ENCODE peak calls at places on chromosomes 3 and 15, in six cellular contexts. U is endothelial cell; V is stimulated activated CD8-positive, alpha-beta memory T cell treated with anti-CD3 and anti-CD28 coated beads, Interleukin-7, amount 100 ng/mL, for 1 hour; Q is T-helper 17 cell; H is breast epithelium; N is ACHN. M is an unnamed sample.

GRCh38 chr3:65181397-65181871 is 493.6 kb upstream of the ADAMTS9 start:
- DNase-seq in U (no peak), V (no peak), Q (no peak), H (no peak), N (no peak), M (no peak)

GRCh38 chr3:129890125-129890524 is 3.4 kb downstream of the TMCC1 start:
- DNase-seq in U (peak; percentile 12), V (no peak), Q (no peak), H (no peak), N (peak; percentile 5), M (no peak)

GRCh38 chr3:130316164-130316563 is 29.3 kb upstream of the COL6A5 start:
- DNase-seq in U (no peak), V (no peak), Q (no peak), H (no peak), N (no peak), M (no peak)

GRCh38 chr15:74402337-74402839 is 31.4 kb downstream of the SEMA7A start:
- DNase-seq in U (no peak), V (no peak), Q (no peak), H (no peak), N (no peak), M (no peak)

GRCh38 chr3:177346878-177347277 is 149.6 kb upstream of the TBL1XR1 start:
- DNase-seq in U (no peak), V (no peak), Q (no peak), H (no peak), N (no peak), M (no peak)

GRCh38 chr3:193559100-193559499 is 4.4 kb upstream of the ATP13A4 start:
- DNase-seq in U (no peak), V (no peak), Q (no peak), H (no peak), N (no peak), M (no peak)

GRCh38 chr15:45253330-45253729 is 1.3 kb downstream of the SLC28A2 start:
- DNase-seq in U (no peak), V (no peak), Q (no peak), H (no peak), N (peak; percentile 8), M (no peak)

GRCh38 chr15:100923076-100923475 is 3.9 kb downstream of the LRRK1 start:
- DNase-seq in U (no peak), V (no peak), Q (no peak), H (no peak), N (no peak), M (no peak)

GRCh38 chr15:83626171-83626802 is 27.6 kb upstream of the ADAMTSL3 start:
- DNase-seq in U (no peak), V (no peak), Q (no peak), H (no peak), N (peak; percentile 47), M (no peak)

GRCh38 chr3:159928071-159928491 is 60.6 kb upstream of the IL12A start:
- DNase-seq in U (no peak), V (no peak), Q (no peak), H (no peak), N (peak; percentile 15), M (no peak)

GRCh38 chr3:31114929-31115283 is 220.4 kb upstream of the GADL1 start:
- DNase-seq in U (no peak), V (no peak), Q (no peak), H (no peak), N (no peak), M (no peak)

GRCh38 chr3:50248387-50248786 is 12.4 kb downstream of the GNAI2 start:
- DNase-seq in U (peak; percentile 31), V (no peak), Q (no peak), H (no peak), N (no peak), M (no peak)

GRCh38 chr3:157447026-157447694 is 10.5 kb downstream of the PTX3 start:
- DNase-seq in U (no peak), V (no peak), Q (no peak), H (no peak), N (peak; percentile 42), M (no peak)

GRCh38 chr15:68597581-68597980 is 18.8 kb downstream of the CORO2B start:
- DNase-seq in U (no peak), V (no peak), Q (no peak), H (no peak), N (no peak), M (no peak)

GRCh38 chr3:111616417-111617105 is 21.4 kb upstream of the ZBED2 start:
- DNase-seq in U (no peak), V (no peak), Q (peak; percentile 41), H (no peak), N (no peak), M (peak; percentile 69)

GRCh38 chr3:112090899-112091586 is 4.9 kb downstream of the C3orf52 start:
- DNase-seq in U (no peak), V (no peak), Q (no peak), H (no peak), N (no peak), M (no peak)

GRCh38 chr15:41056810-41057209 is 59.3 kb downstream of the INO80 start:
- DNase-seq in U (no peak), V (no peak), Q (no peak), H (no peak), N (no peak), M (no peak)

GRCh38 chr3:62888180-62888579 is 13.0 kb upstream of the CADPS start:
- DNase-seq in U (no peak), V (no peak), Q (no peak), H (no peak), N (no peak), M (no peak)

GRCh38 chr3:11556234-11556633 is 87.5 kb downstream of the VGLL4 start:
- DNase-seq in U (no peak), V (no peak), Q (no peak), H (peak; percentile 50), N (no peak), M (no peak)

GRCh38 chr15:64636541-64636940 is 138.8 kb downstream of the RBPMS2 start:
- DNase-seq in U (no peak), V (no peak), Q (no peak), H (no peak), N (no peak), M (no peak)

GRCh38 chr3:5376761-5377160 is 189.3 kb downstream of the EDEM1 start:
- DNase-seq in U (no peak), V (no peak), Q (no peak), H (no peak), N (no peak), M (no peak)

GRCh38 chr3:25557641-25558040 is 107.1 kb downstream of the TOP2B start:
- DNase-seq in U (no peak), V (no peak), Q (no peak), H (no peak), N (no peak), M (no peak)

GRCh38 chr3:169812844-169813677 is at the start of the genes LRRC34 and LRRIQ4:
- DNase-seq in U (peak; percentile 67), V (peak; percentile 19), Q (peak; percentile 41), H (no peak), N (no peak), M (peak; percentile 15)

GRCh38 chr3:193621127-193621526 is 28.1 kb downstream of the OPA1 start:
- DNase-seq in U (no peak), V (no peak), Q (no peak), H (no peak), N (no peak), M (no peak)

GRCh38 chr3:122410639-122411038 is 5.2 kb downstream of the WDR5B start:
- DNase-seq in U (no peak), V (no peak), Q (no peak), H (no peak), N (no peak), M (no peak)

GRCh38 chr15:34038404-34039179 is 412 bp downstream of the AVEN start:
- DNase-seq in U (peak; percentile 69), V (peak; percentile 48), Q (peak; percentile 50), H (no peak), N (peak; percentile 73), M (peak; percentile 44)

GRCh38 chr15:69751575-69751974 is 299.0 kb downstream of the RPLP1 start:
- DNase-seq in U (no peak), V (no peak), Q (no peak), H (no peak), N (no peak), M (no peak)

GRCh38 chr3:133390715-133391114 is 9.1 kb upstream of the BFSP2 start:
- DNase-seq in U (no peak), V (no peak), Q (no peak), H (no peak), N (no peak), M (no peak)

GRCh38 chr15:74032606-74033561 is 38.4 kb downstream of the PML start:
- DNase-seq in U (no peak), V (no peak), Q (no peak), H (no peak), N (no peak), M (no peak)

GRCh38 chr3:67601919-67602608 is 52.3 kb downstream of the SUCLG2 start:
- DNase-seq in U (no peak), V (no peak), Q (no peak), H (no peak), N (no peak), M (no peak)

GRCh38 chr15:75640483-75641175 is 605 bp upstream of the IMP3 start:
- DNase-seq in U (no peak), V (no peak), Q (peak; percentile 23), H (no peak), N (peak; percentile 70), M (no peak)

GRCh38 chr3:167163580-167163979 is 216.5 kb downstream of the ZBBX start:
- DNase-seq in U (no peak), V (no peak), Q (no peak), H (no peak), N (no peak), M (no peak)